ENCODE peak calls at places on chromosomes 16 and 17, in ten cellular contexts. Q is adrenal gland, Z is astrocyte of the cerebellum, G is fibroblast of villous mesenchyme, O is endothelial cell, H is Peyer's patch, D is heart left ventricle, J is esophagus squamous epithelium, V is GM23338, F is fibroblast of pulmonary artery. W is an unnamed sample.

GRCh38 chr17:33603794-33604193 is 310.7 kb upstream of the ASIC2 start:
- DNase-seq in Q (no peak), Z (no peak), G (no peak), O (no peak), H (no peak), D (no peak), J (no peak), V (no peak), F (no peak), W (no peak)

GRCh38 chr16:77431131-77431670 is 3.6 kb downstream of the ADAMTS18 start:
- DNase-seq in Q (no peak), Z (no peak), G (no peak), O (no peak), H (no peak), D (no peak), J (no peak), V (no peak), F (peak), W (no peak)

GRCh38 chr16:76052725-76053124 is 224.5 kb upstream of the CNTNAP4 start:
- DNase-seq in Q (no peak), Z (no peak), G (no peak), O (no peak), H (no peak), D (no peak), J (no peak), V (no peak), F (no peak), W (no peak)

GRCh38 chr16:47617732-47618131 is 156.6 kb downstream of the PHKB start:
- DNase-seq in Q (no peak), Z (peak), G (peak), O (no peak), H (no peak), D (no peak), J (no peak), V (peak), F (peak), W (no peak)

GRCh38 chr16:85984947-85985451 is 86.0 kb downstream of the IRF8 start:
- DNase-seq in Q (peak), Z (no peak), G (no peak), O (no peak), H (peak), D (no peak), J (no peak), V (no peak), F (no peak), W (no peak)

GRCh38 chr17:48307814-48308411 is 122.1 kb downstream of the SKAP1 start:
- DNase-seq in Q (peak), Z (peak), G (peak), O (peak), H (peak), D (peak), J (no peak), V (peak), F (peak), W (peak)

GRCh38 chr16:17947165-17947564 is 389.4 kb downstream of the NPIPA8 start:
- DNase-seq in Q (no peak), Z (no peak), G (no peak), O (no peak), H (no peak), D (no peak), J (no peak), V (no peak), F (no peak), W (no peak)

GRCh38 chr17:41150026-41150425 is 401 bp upstream of the KRTAP4-5 start:
- DNase-seq in Q (no peak), Z (no peak), G (no peak), O (no peak), H (no peak), D (no peak), J (no peak), V (no peak), F (no peak), W (no peak)

GRCh38 chr17:38605230-38605851 is 411 bp downstream of the SRCIN1 start:
- DNase-seq in Q (no peak), Z (no peak), G (no peak), O (peak), H (no peak), D (no peak), J (no peak), V (peak), F (no peak), W (no peak)

GRCh38 chr17:56679148-56679766 is 85.8 kb downstream of the NOG start:
- DNase-seq in Q (no peak), Z (peak), G (peak), O (peak), H (no peak), D (no peak), J (no peak), V (peak), F (peak), W (peak)

GRCh38 chr17:66747561-66748275 is 87.2 kb upstream of the CACNG5 start:
- DNase-seq in Q (peak), Z (peak), G (peak), O (no peak), H (no peak), D (no peak), J (no peak), V (no peak), F (peak), W (peak)

GRCh38 chr17:65061621-65062020 is 5.1 kb upstream of the GNA13 start:
- DNase-seq in Q (no peak), Z (no peak), G (no peak), O (no peak), H (no peak), D (no peak), J (no peak), V (peak), F (no peak), W (no peak)

GRCh38 chr16:35447010-35447558 is 1987.7 kb downstream of the TP53TG3F start:
- DNase-seq in Q (no peak), Z (no peak), G (no peak), O (no peak), H (no peak), D (no peak), J (no peak), V (no peak), F (no peak), W (no peak)

GRCh38 chr17:76544123-76544915 is 4.5 kb downstream of the PRCD start:
- DNase-seq in Q (peak), Z (no peak), G (no peak), O (no peak), H (peak), D (peak), J (no peak), V (peak), F (no peak), W (no peak)

GRCh38 chr16:868846-869822 is 68.6 kb upstream of the GNG13 start:
- DNase-seq in Q (no peak), Z (no peak), G (no peak), O (no peak), H (no peak), D (no peak), J (no peak), V (no peak), F (no peak), W (no peak)

GRCh38 chr17:55201609-55201932 is 63.2 kb upstream of the HLF start:
- DNase-seq in Q (no peak), Z (no peak), G (no peak), O (no peak), H (no peak), D (no peak), J (no peak), V (peak), F (no peak), W (no peak)

GRCh38 chr16:83475108-83475507 is 332.7 kb upstream of the HSBP1 start:
- DNase-seq in Q (no peak), Z (no peak), G (no peak), O (no peak), H (no peak), D (no peak), J (no peak), V (no peak), F (no peak), W (no peak)

GRCh38 chr16:25106567-25107465 is 4.7 kb upstream of the LCMT1 start:
- DNase-seq in Q (peak), Z (peak), G (peak), O (peak), H (peak), D (peak), J (peak), V (peak), F (peak), W (peak)

GRCh38 chr17:1484060-1484535 is 8.4 kb downstream of the MYO1C start:
- DNase-seq in Q (no peak), Z (no peak), G (no peak), O (no peak), H (peak), D (no peak), J (no peak), V (peak), F (no peak), W (no peak)

GRCh38 chr17:1482686-1483445 is 9.6 kb downstream of the MYO1C start:
- DNase-seq in Q (no peak), Z (no peak), G (no peak), O (no peak), H (no peak), D (peak), J (no peak), V (peak), F (no peak), W (no peak)

GRCh38 chr17:1485748-1486376 is 6.6 kb downstream of the MYO1C start:
- DNase-seq in Q (peak), Z (no peak), G (peak), O (peak), H (peak), D (peak), J (no peak), V (peak), F (peak), W (peak)

GRCh38 chr17:1485311-1485747 is 7.2 kb downstream of the MYO1C start:
- DNase-seq in Q (peak), Z (no peak), G (peak), O (peak), H (peak), D (peak), J (no peak), V (peak), F (no peak), W (no peak)

DNA sequence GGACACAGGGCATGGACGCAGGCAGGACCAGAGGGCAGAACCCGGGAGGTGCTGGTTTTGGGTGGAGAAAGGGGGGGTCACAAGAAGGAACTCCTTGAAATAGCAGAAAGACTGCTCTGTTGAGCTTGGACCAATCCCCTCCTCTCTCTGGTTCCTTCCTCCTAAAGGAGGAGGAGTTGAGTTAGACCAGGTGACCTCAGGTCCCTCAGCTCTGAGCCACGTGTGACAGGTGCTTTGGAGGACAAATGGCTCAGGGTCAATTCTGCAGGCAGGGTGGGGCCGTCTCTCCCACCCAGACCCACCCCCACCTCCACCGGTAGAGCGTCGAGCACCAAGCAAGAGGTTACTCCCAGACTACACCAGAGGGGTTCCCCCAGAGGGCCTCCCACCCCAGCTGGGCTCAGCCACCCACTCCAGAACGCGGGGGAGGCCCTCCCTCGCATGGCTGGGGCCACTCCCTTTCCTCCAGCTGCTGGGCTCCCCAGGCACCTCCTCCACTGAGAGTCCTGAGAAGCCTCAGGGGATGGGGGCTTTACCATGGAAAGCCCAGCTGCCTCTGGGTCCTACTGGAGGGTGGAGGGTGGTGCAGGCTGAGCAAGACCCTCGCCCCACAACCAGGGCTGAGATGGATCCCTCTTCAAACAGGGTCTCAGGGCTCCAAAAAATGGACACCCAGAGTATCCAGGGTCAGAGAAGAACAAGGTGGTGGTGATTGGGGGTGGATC is 7.7 kb downstream of the MYO1C start:
- DNase-seq in Q (peak), Z (no peak), G (peak), O (peak), H (peak), D (peak), J (no peak), V (peak), F (peak), W (no peak)
- TF ChIP-seq CTCF in Q (no peak), Z (peak), G (peak), O (peak), H (no peak), D (no peak), J (no peak), V (no peak), F (no peak), W (no peak)

DNA sequence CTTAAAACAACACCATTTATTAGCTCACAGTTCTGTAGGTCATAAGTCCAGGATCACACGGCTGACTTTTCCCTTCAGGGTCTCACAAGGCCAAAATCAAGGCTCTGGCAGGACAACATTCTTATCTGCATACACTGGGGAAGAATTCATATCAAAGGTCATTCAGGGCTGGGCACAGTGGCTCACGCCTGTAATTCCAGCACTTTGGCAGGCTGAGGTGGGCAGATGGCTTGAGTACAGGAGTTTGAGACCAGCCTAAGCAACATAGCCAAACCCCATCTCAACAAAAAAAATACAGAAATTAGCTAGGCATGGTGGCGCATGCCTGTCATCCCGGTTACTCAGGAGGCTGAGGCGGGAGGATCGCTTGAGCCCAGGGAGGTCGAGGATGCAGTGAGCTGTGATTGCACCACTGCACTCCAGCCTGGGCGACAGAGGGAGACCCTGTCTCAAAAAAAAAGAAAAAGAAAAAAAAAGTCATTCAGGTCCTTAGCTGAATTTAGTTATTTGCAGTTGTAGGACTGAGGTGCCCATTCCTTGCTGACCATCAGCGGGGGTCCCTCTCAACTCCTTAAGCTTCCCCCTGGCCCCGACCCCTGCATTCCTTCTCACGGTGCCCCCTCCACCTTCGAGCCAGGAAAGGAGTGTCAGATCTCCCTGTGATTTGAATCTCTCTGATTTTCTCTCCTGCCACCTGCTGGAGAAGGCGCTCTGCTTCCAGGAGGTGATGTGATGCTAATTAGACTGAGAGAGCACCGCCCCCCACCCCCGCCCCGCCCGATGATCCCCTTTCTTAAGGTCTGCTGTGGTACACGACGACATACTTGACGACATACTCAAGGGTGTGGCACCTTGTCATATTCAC is 91.8 kb upstream of the CLEC18A start:
- DNase-seq in Q (peak), Z (no peak), G (peak), O (peak), H (peak), D (peak), J (no peak), V (peak), F (no peak), W (peak)
- TF ChIP-seq CTCF in Q (peak), Z (peak), G (peak), O (no peak), H (peak), D (peak), J (peak), V (peak), F (peak), W (peak)

GRCh38 chr16:69936751-69937211 is 14.4 kb upstream of the CLEC18A start:
- DNase-seq in Q (no peak), Z (no peak), G (no peak), O (no peak), H (no peak), D (no peak), J (no peak), V (no peak), F (no peak), W (no peak)

GRCh38 chr16:69938981-69939820 is 11.9 kb upstream of the CLEC18A start:
- DNase-seq in Q (no peak), Z (no peak), G (no peak), O (no peak), H (no peak), D (no peak), J (no peak), V (peak), F (no peak), W (no peak)

GRCh38 chr16:69935740-69936139 is 15.4 kb upstream of the CLEC18A start:
- DNase-seq in Q (no peak), Z (no peak), G (no peak), O (no peak), H (no peak), D (no peak), J (no peak), V (no peak), F (no peak), W (no peak)

GRCh38 chr16:69936252-69936651 is 14.9 kb upstream of the CLEC18A start:
- DNase-seq in Q (no peak), Z (no peak), G (no peak), O (no peak), H (no peak), D (no peak), J (no peak), V (no peak), F (no peak), W (no peak)

DNA sequence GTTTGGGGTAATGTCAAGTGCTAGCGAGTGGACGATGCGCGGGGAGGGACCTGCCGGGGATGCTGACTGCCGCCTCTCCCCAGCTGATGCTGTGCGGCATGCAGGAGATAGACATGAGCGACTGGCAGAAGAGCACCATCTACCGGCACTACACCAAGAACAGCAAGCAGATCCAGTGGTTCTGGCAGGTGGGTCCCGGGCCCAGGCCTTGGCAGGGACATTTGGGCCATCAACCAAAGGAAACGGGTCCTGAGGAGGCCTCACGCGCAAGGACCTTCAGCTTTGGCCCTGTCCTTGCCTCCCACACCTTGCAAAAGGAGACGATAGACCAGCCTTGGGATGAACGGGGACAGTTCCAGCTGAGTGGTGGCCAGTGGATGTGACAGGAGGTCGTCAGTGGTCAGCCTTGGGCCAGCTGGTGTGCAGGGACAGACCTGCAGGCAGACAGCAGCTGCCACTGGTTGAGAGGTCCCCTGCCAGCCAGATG is 13.6 kb upstream of the CLEC18A start:
- DNase-seq in Q (peak), Z (no peak), G (no peak), O (no peak), H (peak), D (no peak), J (no peak), V (peak), F (peak), W (no peak)
- TF ChIP-seq CTCF in Q (peak), Z (peak), G (peak), O (no peak), H (no peak), D (peak), J (no peak), V (peak), F (peak), W (no peak)

GRCh38 chr17:63423251-63423950 is 22.7 kb downstream of the CYB561 start:
- DNase-seq in Q (no peak), Z (no peak), G (no peak), O (no peak), H (no peak), D (no peak), J (no peak), V (no peak), F (no peak), W (no peak)

GRCh38 chr17:63423963-63424362 is 22.1 kb downstream of the CYB561 start:
- DNase-seq in Q (no peak), Z (no peak), G (no peak), O (no peak), H (no peak), D (no peak), J (no peak), V (no peak), F (no peak), W (no peak)

GRCh38 chr17:63426917-63427308 is 19.2 kb downstream of the CYB561 start:
- DNase-seq in Q (no peak), Z (no peak), G (no peak), O (no peak), H (no peak), D (no peak), J (no peak), V (no peak), F (no peak), W (no peak)

GRCh38 chr17:63426041-63426916 is 19.8 kb downstream of the CYB561 start:
- DNase-seq in Q (no peak), Z (no peak), G (no peak), O (no peak), H (no peak), D (no peak), J (no peak), V (no peak), F (no peak), W (no peak)

DNA sequence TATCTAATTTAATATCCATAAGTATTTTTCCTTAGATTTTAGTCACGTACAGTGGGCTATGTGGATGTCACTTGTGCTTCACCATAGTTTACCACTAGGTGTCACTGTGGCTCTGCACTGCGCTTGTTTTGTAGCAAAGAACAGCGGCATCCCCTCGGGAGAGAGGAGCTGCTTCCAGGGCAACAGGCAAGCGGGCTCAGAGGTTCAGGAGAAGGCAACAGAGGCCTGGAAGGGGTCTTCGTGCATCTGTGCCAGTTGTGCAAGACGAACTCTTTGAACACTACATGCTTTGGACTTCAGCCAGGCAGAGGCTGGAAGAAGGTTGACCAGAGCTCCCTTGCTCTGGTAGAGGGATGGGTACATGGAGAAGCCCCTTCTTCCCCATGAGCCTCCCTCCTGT is 20.6 kb downstream of the CYB561 start:
- DNase-seq in Q (peak), Z (peak), G (peak), O (peak), H (peak), D (peak), J (no peak), V (peak), F (peak), W (peak)
- TF ChIP-seq CTCF in Q (peak), Z (peak), G (peak), O (peak), H (peak), D (peak), J (peak), V (peak), F (peak), W (peak)

GRCh38 chr17:11296994-11297393 is 56.0 kb downstream of the SHISA6 start:
- DNase-seq in Q (no peak), Z (no peak), G (no peak), O (no peak), H (no peak), D (no peak), J (no peak), V (no peak), F (no peak), W (no peak)
- TF ChIP-seq CTCF in Q (peak), Z (no peak), G (no peak), O (no peak), H (peak), D (no peak), J (peak), V (no peak), F (no peak), W (no peak)

DNA sequence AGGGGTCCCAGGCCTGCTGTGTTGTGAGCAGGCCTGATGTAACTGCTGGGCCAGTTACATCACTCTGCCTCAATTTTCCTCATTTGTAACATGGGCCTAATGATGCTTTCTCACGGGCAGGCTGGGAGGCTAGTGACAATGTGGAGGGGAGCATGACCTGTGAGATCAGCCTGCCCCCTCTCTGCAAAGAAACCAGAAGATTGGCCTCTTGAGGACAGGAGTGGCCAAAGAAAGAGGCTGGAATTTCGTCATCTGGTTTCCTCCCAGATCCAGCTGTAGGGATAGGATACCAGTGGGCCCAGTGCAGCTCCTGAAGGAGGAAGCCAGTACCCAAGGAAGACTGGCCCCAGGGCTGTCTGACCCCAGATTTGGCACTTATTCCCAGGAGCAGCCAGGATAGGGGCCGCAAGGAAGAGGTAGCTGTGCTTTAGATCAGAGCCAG is 615 bp upstream of the SREBF1 start:
- DNase-seq in Q (peak), Z (no peak), G (peak), O (no peak), H (no peak), D (peak), J (no peak), V (peak), F (peak), W (peak)
- TF ChIP-seq CTCF in Q (no peak), Z (no peak), G (no peak), O (no peak), H (no peak), D (no peak), J (no peak), V (peak), F (no peak), W (no peak)

W was measured in MCF 10A.